ENCODE peak calls at places on chromosomes 5 and 9, in seven cellular contexts. I, K, Q, X, B, Y and W are unnamed samples.

GRCh38 chr5:172707285-172708182 is 63.5 kb downstream of the DUSP1 start:
- DNase-seq in I (peak), K (peak), Q (no peak), X (peak), B (peak), Y (peak), W (peak)

GRCh38 chr9:36163840-36164175 is 5.4 kb upstream of the CCIN start:
- DNase-seq in I (no peak), K (no peak), Q (no peak), X (peak), B (no peak), Y (peak), W (no peak)

GRCh38 chr5:10760033-10760975 is 730 bp downstream of the DAP start:
- DNase-seq in I (no peak), K (peak), Q (peak), X (peak), B (peak), Y (peak), W (no peak)

GRCh38 chr5:142677212-142677611 is 8.7 kb downstream of the FGF1 start:
- DNase-seq in I (no peak), K (no peak), Q (no peak), X (peak), B (no peak), Y (no peak), W (no peak)

GRCh38 chr5:15285901-15286583 is 213.9 kb upstream of the FBXL7 start:
- DNase-seq in I (no peak), K (no peak), Q (no peak), X (peak), B (no peak), Y (peak), W (no peak)

GRCh38 chr5:32138839-32139493 is 35.2 kb downstream of the GOLPH3 start:
- DNase-seq in I (no peak), K (no peak), Q (no peak), X (peak), B (no peak), Y (no peak), W (no peak)

GRCh38 chr9:79176298-79176697 is 395.5 kb upstream of the TLE4 start:
- DNase-seq in I (no peak), K (no peak), Q (no peak), X (peak), B (no peak), Y (peak), W (no peak)

GRCh38 chr5:140875085-140876065 is at the start of gene PCDHA12:
- DNase-seq in I (peak), K (peak), Q (peak), X (no peak), B (no peak), Y (peak), W (no peak)

GRCh38 chr9:137192859-137193258 is 4.4 kb downstream of the SSNA1 start:
- DNase-seq in I (no peak), K (no peak), Q (no peak), X (no peak), B (no peak), Y (no peak), W (no peak)

GRCh38 chr5:88819332-88819999 is 63.5 kb downstream of the MEF2C start:
- DNase-seq in I (no peak), K (peak), Q (no peak), X (no peak), B (no peak), Y (no peak), W (no peak)

GRCh38 chr9:34276772-34277171 is 52.3 kb downstream of the KIF24 start:
- DNase-seq in I (no peak), K (no peak), Q (no peak), X (no peak), B (no peak), Y (no peak), W (no peak)

GRCh38 chr5:174371600-174372094 is 326.1 kb downstream of the NSG2 start:
- DNase-seq in I (no peak), K (no peak), Q (no peak), X (no peak), B (peak), Y (peak), W (no peak)

GRCh38 chr9:136928591-136928990 is 15.9 kb downstream of the FBXW5 start:
- DNase-seq in I (peak), K (no peak), Q (no peak), X (no peak), B (no peak), Y (no peak), W (no peak)

GRCh38 chr5:169706758-169707450 is 69.8 kb downstream of the DOCK2 start:
- DNase-seq in I (no peak), K (peak), Q (no peak), X (peak), B (no peak), Y (peak), W (no peak)

GRCh38 chr9:85289142-85289541 is 452.6 kb downstream of the AGTPBP1 start:
- DNase-seq in I (no peak), K (no peak), Q (no peak), X (no peak), B (no peak), Y (no peak), W (no peak)

GRCh38 chr5:133214153-133214820 is 162.5 kb downstream of the HSPA4 start:
- DNase-seq in I (no peak), K (no peak), Q (no peak), X (no peak), B (no peak), Y (no peak), W (no peak)

GRCh38 chr9:15509931-15510788 is 610 bp downstream of the PSIP1 start:
- DNase-seq in I (peak), K (peak), Q (peak), X (no peak), B (peak), Y (peak), W (peak)

GRCh38 chr5:103562084-103562452 is 521 bp downstream of the NUDT12 start:
- DNase-seq in I (no peak), K (no peak), Q (peak), X (no peak), B (no peak), Y (no peak), W (no peak)

GRCh38 chr5:96655506-96655905 is 6.7 kb upstream of the CAST start:
- DNase-seq in I (no peak), K (no peak), Q (no peak), X (peak), B (no peak), Y (peak), W (no peak)

GRCh38 chr5:173884402-173885053 is 3.6 kb upstream of the CPEB4 start:
- DNase-seq in I (no peak), K (no peak), Q (no peak), X (no peak), B (no peak), Y (no peak), W (no peak)

GRCh38 chr5:32767948-32768427 is 56.9 kb downstream of the NPR3 start:
- DNase-seq in I (no peak), K (peak), Q (no peak), X (peak), B (peak), Y (peak), W (no peak)

GRCh38 chr5:57082441-57083067 is 91.3 kb upstream of the GPBP1 start:
- DNase-seq in I (no peak), K (peak), Q (no peak), X (peak), B (no peak), Y (peak), W (no peak)

GRCh38 chr5:175656966-175657365 is 905 bp upstream of the HRH2 start:
- DNase-seq in I (no peak), K (no peak), Q (no peak), X (no peak), B (no peak), Y (no peak), W (no peak)

GRCh38 chr9:3758816-3759576 is 233.2 kb upstream of the RFX3 start:
- DNase-seq in I (no peak), K (no peak), Q (no peak), X (peak), B (no peak), Y (peak), W (no peak)

GRCh38 chr5:31036407-31036806 is 157.1 kb upstream of the CDH6 start:
- DNase-seq in I (no peak), K (no peak), Q (no peak), X (peak), B (no peak), Y (no peak), W (no peak)

GRCh38 chr9:109311731-109312130 is 9.1 kb downstream of the EPB41L4B start:
- DNase-seq in I (no peak), K (no peak), Q (no peak), X (no peak), B (no peak), Y (no peak), W (no peak)

GRCh38 chr9:88991066-88992030 is at the start of gene S1PR3:
- DNase-seq in I (peak), K (peak), Q (peak), X (no peak), B (peak), Y (peak), W (peak)

GRCh38 chr5:181069767-181070491 is 29.9 kb downstream of the BTNL9 start:
- DNase-seq in I (peak), K (peak), Q (no peak), X (no peak), B (no peak), Y (no peak), W (no peak)

GRCh38 chr9:224540-225520 is 10.2 kb downstream of the DOCK8 start:
- DNase-seq in I (no peak), K (peak), Q (no peak), X (no peak), B (peak), Y (no peak), W (no peak)

GRCh38 chr5:53419247-53419646 is 61.2 kb upstream of the FST start:
- DNase-seq in I (no peak), K (no peak), Q (no peak), X (peak), B (no peak), Y (peak), W (no peak)
- H3K9ac ChIP-seq in I (no peak), K (no peak), Q (no peak), X (peak), B (no peak), Y (peak), W (no peak)

GRCh38 chr9:127872492-127873222 is 4.8 kb downstream of the AK1 start:
- DNase-seq in I (no peak), K (no peak), Q (no peak), X (no peak), B (no peak), Y (no peak), W (no peak)
- H3K23ac ChIP-seq in I (no peak), K (no peak), Q (peak), X (no peak), B (no peak), Y (no peak), W (no peak)

DNA sequence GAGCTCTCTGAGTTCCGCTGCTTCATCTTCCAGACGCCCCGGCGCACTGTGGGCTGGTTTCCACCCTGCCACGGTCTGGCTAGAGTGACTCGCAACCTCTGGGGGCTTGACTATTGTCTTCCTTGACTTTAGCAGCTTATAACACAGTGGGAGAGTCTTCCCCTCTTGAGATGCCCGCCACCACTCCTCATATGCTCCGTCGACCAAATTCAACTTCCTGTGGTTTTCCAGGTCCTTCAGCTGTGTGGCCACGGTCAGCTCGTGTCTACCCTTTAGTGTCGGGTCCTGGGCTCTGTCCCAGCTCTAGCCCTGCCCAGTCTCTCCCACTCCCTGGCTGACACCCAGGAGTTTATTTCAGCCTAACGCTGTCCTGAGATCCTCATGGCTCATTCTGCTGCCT is 28.2 kb upstream of the NCS1 start:
- DNase-seq in I (no peak), K (no peak), Q (no peak), X (peak), B (no peak), Y (peak), W (no peak)
- H3K9ac ChIP-seq in I (no peak), K (no peak), Q (no peak), X (no peak), B (no peak), Y (peak), W (no peak)

GRCh38 chr9:87436694-87437093 is 61.0 kb upstream of the DAPK1 start:
- DNase-seq in I (no peak), K (no peak), Q (no peak), X (no peak), B (no peak), Y (no peak), W (no peak)
- H3K23ac ChIP-seq in I (no peak), K (no peak), Q (no peak), X (no peak), B (no peak), Y (no peak), W (no peak)

GRCh38 chr5:73450041-73450598 is 1.5 kb upstream of the FOXD1 start:
- DNase-seq in I (no peak), K (no peak), Q (no peak), X (no peak), B (no peak), Y (no peak), W (no peak)
- H3K9ac ChIP-seq in I (no peak), K (no peak), Q (no peak), X (peak), B (no peak), Y (no peak), W (no peak)

GRCh38 chr5:77494935-77495334 is 2.8 kb upstream of the WDR41 start:
- DNase-seq in I (no peak), K (no peak), Q (no peak), X (no peak), B (no peak), Y (no peak), W (no peak)

GRCh38 chr5:77499973-77500372 is 7.9 kb upstream of the WDR41 start:
- DNase-seq in I (no peak), K (no peak), Q (no peak), X (no peak), B (no peak), Y (no peak), W (no peak)

DNA sequence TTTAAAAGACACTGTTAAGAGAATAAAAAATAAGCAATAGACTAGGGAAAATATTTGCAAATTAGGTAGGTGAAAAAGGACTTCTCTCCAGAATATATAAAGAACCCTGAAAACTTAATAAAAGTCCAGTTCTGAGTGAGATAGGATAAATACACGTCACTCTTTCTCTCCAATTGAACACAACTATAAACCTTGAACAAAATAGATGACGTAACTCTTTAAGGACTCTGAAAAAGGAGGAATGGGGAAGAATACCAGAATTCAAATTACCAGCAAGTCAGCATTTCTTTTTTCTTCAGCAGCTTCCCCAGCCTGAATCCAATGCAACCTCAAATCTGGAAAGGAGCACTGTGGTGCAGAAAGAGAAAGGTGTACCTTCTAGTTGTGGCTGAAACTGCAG is 6.8 kb upstream of the WDR41 start:
- DNase-seq in I (no peak), K (no peak), Q (no peak), X (no peak), B (no peak), Y (no peak), W (no peak)
- H3K23ac ChIP-seq in I (no peak), K (no peak), Q (no peak), X (no peak), B (no peak), Y (no peak), W (no peak)

DNA sequence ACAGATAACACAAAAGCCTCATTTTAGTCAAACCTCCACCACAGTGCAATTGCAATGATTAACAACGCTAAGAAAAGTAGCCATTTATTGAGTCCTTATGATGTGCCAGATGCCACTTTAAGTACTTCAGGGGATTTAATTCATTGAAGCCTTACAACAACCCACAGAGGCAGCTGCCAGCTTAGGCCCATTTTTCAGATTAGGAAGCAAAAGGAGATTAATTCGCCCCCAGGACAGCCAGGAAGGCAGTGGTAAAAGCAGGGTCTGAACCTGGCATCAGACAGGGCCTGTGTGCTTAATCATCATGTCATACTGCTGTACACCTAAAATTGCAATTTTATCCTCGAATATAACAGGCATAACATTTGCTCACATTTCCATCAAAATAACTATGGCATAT is 23.9 kb downstream of the MED27 start:
- DNase-seq in I (no peak), K (no peak), Q (no peak), X (no peak), B (no peak), Y (no peak), W (no peak)
- H3K9ac ChIP-seq in I (no peak), K (no peak), Q (no peak), X (no peak), B (no peak), Y (no peak), W (no peak)

GRCh38 chr9:133761641-133762248 is 23.6 kb upstream of the SARDH start:
- DNase-seq in I (peak), K (no peak), Q (no peak), X (no peak), B (no peak), Y (no peak), W (no peak)
- H3K23ac ChIP-seq in I (no peak), K (no peak), Q (no peak), X (no peak), B (no peak), Y (no peak), W (no peak)

GRCh38 chr9:133609311-133610098 is at the start of gene FAM163B:
- DNase-seq in I (peak), K (peak), Q (peak), X (peak), B (no peak), Y (peak), W (no peak)
- H3K9ac ChIP-seq in I (no peak), K (peak), Q (peak), X (no peak), B (no peak), Y (no peak), W (no peak)

GRCh38 chr5:171573021-171573420 is 153.6 kb downstream of the FGF18 start:
- DNase-seq in I (no peak), K (no peak), Q (no peak), X (no peak), B (no peak), Y (no peak), W (no peak)

GRCh38 chr5:171571663-171572062 is 152.2 kb downstream of the FGF18 start:
- DNase-seq in I (no peak), K (no peak), Q (no peak), X (peak), B (no peak), Y (peak), W (no peak)

GRCh38 chr5:171575808-171576207 is 156.4 kb downstream of the FGF18 start:
- DNase-seq in I (no peak), K (no peak), Q (no peak), X (no peak), B (no peak), Y (no peak), W (no peak)

GRCh38 chr5:171574374-171574773 is 154.9 kb downstream of the FGF18 start:
- DNase-seq in I (no peak), K (no peak), Q (no peak), X (no peak), B (no peak), Y (no peak), W (no peak)

GRCh38 chr5:171573451-171574160 is 154.2 kb downstream of the FGF18 start:
- DNase-seq in I (no peak), K (no peak), Q (no peak), X (no peak), B (no peak), Y (no peak), W (no peak)
- H3K23ac ChIP-seq in I (no peak), K (no peak), Q (no peak), X (no peak), B (no peak), Y (no peak), W (no peak)